ENCODE peak calls at places on chromosomes 7 and 10, in ten cellular contexts. One of them, this sample, is unnamed.

GRCh38 chr10:129386415-129387257 is 80.4 kb upstream of the MGMT start:
- DNase-seq in kidney tubule cell: no peak
- DNase-seq in testis: no peak
- DNase-seq in iris pigment epithelial cell: no peak
- DNase-seq in activated naive CD4-positive, alpha-beta T cell treated with anti-CD3 and anti-CD28 coated beads, Interleukin-2, amount 10 ng/mL, durations not matched to agents 7 days and 5 days: no peak
- DNase-seq in RPMI7951: no peak
- DNase-seq in AG09309: no peak
- DNase-seq in sigmoid colon: no peak
- DNase-seq in MCF 10A: peak
- DNase-seq in left ventricle myocardium inferior: no peak
- DNase-seq in this sample: no peak

GRCh38 chr10:129962092-129962494 is 2.0 kb downstream of the EBF3 start:
- DNase-seq in kidney tubule cell: no peak
- DNase-seq in testis: no peak
- DNase-seq in iris pigment epithelial cell: no peak
- DNase-seq in activated naive CD4-positive, alpha-beta T cell treated with anti-CD3 and anti-CD28 coated beads, Interleukin-2, amount 10 ng/mL, durations not matched to agents 7 days and 5 days: no peak
- DNase-seq in RPMI7951: no peak
- DNase-seq in AG09309: no peak
- DNase-seq in sigmoid colon: peak
- DNase-seq in MCF 10A: no peak
- DNase-seq in left ventricle myocardium inferior: no peak
- DNase-seq in this sample: peak

GRCh38 chr7:71193099-71193810 is 61.3 kb downstream of the GALNT17 start:
- DNase-seq in kidney tubule cell: no peak
- DNase-seq in testis: no peak
- DNase-seq in iris pigment epithelial cell: no peak
- DNase-seq in activated naive CD4-positive, alpha-beta T cell treated with anti-CD3 and anti-CD28 coated beads, Interleukin-2, amount 10 ng/mL, durations not matched to agents 7 days and 5 days: no peak
- DNase-seq in RPMI7951: no peak
- DNase-seq in AG09309: no peak
- DNase-seq in sigmoid colon: no peak
- DNase-seq in MCF 10A: no peak
- DNase-seq in left ventricle myocardium inferior: no peak
- DNase-seq in this sample: no peak

GRCh38 chr7:135320277-135320676 is 86.6 kb downstream of the STRA8 start:
- DNase-seq in kidney tubule cell: peak
- DNase-seq in testis: peak
- DNase-seq in iris pigment epithelial cell: peak
- DNase-seq in activated naive CD4-positive, alpha-beta T cell treated with anti-CD3 and anti-CD28 coated beads, Interleukin-2, amount 10 ng/mL, durations not matched to agents 7 days and 5 days: no peak
- DNase-seq in RPMI7951: peak
- DNase-seq in AG09309: peak
- DNase-seq in sigmoid colon: peak
- DNase-seq in MCF 10A: peak
- DNase-seq in left ventricle myocardium inferior: peak
- DNase-seq in this sample: peak

GRCh38 chr10:131242007-131242406 is 69.5 kb downstream of the TCERG1L start:
- DNase-seq in kidney tubule cell: peak
- DNase-seq in testis: peak
- DNase-seq in iris pigment epithelial cell: peak
- DNase-seq in activated naive CD4-positive, alpha-beta T cell treated with anti-CD3 and anti-CD28 coated beads, Interleukin-2, amount 10 ng/mL, durations not matched to agents 7 days and 5 days: peak
- DNase-seq in RPMI7951: no peak
- DNase-seq in AG09309: no peak
- DNase-seq in sigmoid colon: no peak
- DNase-seq in MCF 10A: no peak
- DNase-seq in left ventricle myocardium inferior: no peak
- DNase-seq in this sample: no peak

GRCh38 chr10:35413985-35414861 is 77.9 kb downstream of the CCNY start:
- DNase-seq in kidney tubule cell: peak
- DNase-seq in testis: no peak
- DNase-seq in iris pigment epithelial cell: peak
- DNase-seq in activated naive CD4-positive, alpha-beta T cell treated with anti-CD3 and anti-CD28 coated beads, Interleukin-2, amount 10 ng/mL, durations not matched to agents 7 days and 5 days: no peak
- DNase-seq in RPMI7951: no peak
- DNase-seq in AG09309: no peak
- DNase-seq in sigmoid colon: peak
- DNase-seq in MCF 10A: no peak
- DNase-seq in left ventricle myocardium inferior: no peak
- DNase-seq in this sample: peak

GRCh38 chr10:71391701-71392100 is 5.0 kb upstream of the CDH23 start:
- DNase-seq in kidney tubule cell: no peak
- DNase-seq in testis: no peak
- DNase-seq in iris pigment epithelial cell: no peak
- DNase-seq in activated naive CD4-positive, alpha-beta T cell treated with anti-CD3 and anti-CD28 coated beads, Interleukin-2, amount 10 ng/mL, durations not matched to agents 7 days and 5 days: no peak
- DNase-seq in RPMI7951: no peak
- DNase-seq in AG09309: no peak
- DNase-seq in sigmoid colon: no peak
- DNase-seq in MCF 10A: no peak
- DNase-seq in left ventricle myocardium inferior: no peak
- DNase-seq in this sample: no peak

GRCh38 chr7:104272767-104273384 is 55.5 kb upstream of the LHFPL3 start:
- DNase-seq in kidney tubule cell: peak
- DNase-seq in testis: no peak
- DNase-seq in iris pigment epithelial cell: peak
- DNase-seq in activated naive CD4-positive, alpha-beta T cell treated with anti-CD3 and anti-CD28 coated beads, Interleukin-2, amount 10 ng/mL, durations not matched to agents 7 days and 5 days: no peak
- DNase-seq in RPMI7951: peak
- DNase-seq in AG09309: peak
- DNase-seq in sigmoid colon: no peak
- DNase-seq in MCF 10A: peak
- DNase-seq in left ventricle myocardium inferior: no peak
- DNase-seq in this sample: peak

GRCh38 chr7:149690688-149691446 is 82.5 kb downstream of the ZNF467 start:
- DNase-seq in kidney tubule cell: peak
- DNase-seq in testis: peak
- DNase-seq in iris pigment epithelial cell: peak
- DNase-seq in activated naive CD4-positive, alpha-beta T cell treated with anti-CD3 and anti-CD28 coated beads, Interleukin-2, amount 10 ng/mL, durations not matched to agents 7 days and 5 days: no peak
- DNase-seq in RPMI7951: peak
- DNase-seq in AG09309: peak
- DNase-seq in sigmoid colon: peak
- DNase-seq in MCF 10A: peak
- DNase-seq in left ventricle myocardium inferior: peak
- DNase-seq in this sample: peak

GRCh38 chr10:25036381-25036780 is 20.0 kb downstream of the THNSL1 start:
- DNase-seq in kidney tubule cell: no peak
- DNase-seq in testis: no peak
- DNase-seq in iris pigment epithelial cell: no peak
- DNase-seq in activated naive CD4-positive, alpha-beta T cell treated with anti-CD3 and anti-CD28 coated beads, Interleukin-2, amount 10 ng/mL, durations not matched to agents 7 days and 5 days: no peak
- DNase-seq in RPMI7951: no peak
- DNase-seq in AG09309: no peak
- DNase-seq in sigmoid colon: no peak
- DNase-seq in MCF 10A: no peak
- DNase-seq in left ventricle myocardium inferior: no peak
- DNase-seq in this sample: no peak

GRCh38 chr10:50385610-50386009 is 134.3 kb upstream of the ASAH2 start:
- DNase-seq in kidney tubule cell: no peak
- DNase-seq in testis: peak
- DNase-seq in iris pigment epithelial cell: peak
- DNase-seq in activated naive CD4-positive, alpha-beta T cell treated with anti-CD3 and anti-CD28 coated beads, Interleukin-2, amount 10 ng/mL, durations not matched to agents 7 days and 5 days: no peak
- DNase-seq in RPMI7951: no peak
- DNase-seq in AG09309: no peak
- DNase-seq in sigmoid colon: no peak
- DNase-seq in MCF 10A: peak
- DNase-seq in left ventricle myocardium inferior: peak
- DNase-seq in this sample: peak

GRCh38 chr10:133528845-133529575 is 1.8 kb downstream of the CYP2E1 start:
- DNase-seq in kidney tubule cell: peak
- DNase-seq in testis: peak
- DNase-seq in iris pigment epithelial cell: peak
- DNase-seq in activated naive CD4-positive, alpha-beta T cell treated with anti-CD3 and anti-CD28 coated beads, Interleukin-2, amount 10 ng/mL, durations not matched to agents 7 days and 5 days: no peak
- DNase-seq in RPMI7951: no peak
- DNase-seq in AG09309: no peak
- DNase-seq in sigmoid colon: no peak
- DNase-seq in MCF 10A: no peak
- DNase-seq in left ventricle myocardium inferior: no peak
- DNase-seq in this sample: peak

GRCh38 chr10:129909080-129909479 is 55.0 kb downstream of the EBF3 start:
- DNase-seq in kidney tubule cell: no peak
- DNase-seq in testis: no peak
- DNase-seq in iris pigment epithelial cell: no peak
- DNase-seq in activated naive CD4-positive, alpha-beta T cell treated with anti-CD3 and anti-CD28 coated beads, Interleukin-2, amount 10 ng/mL, durations not matched to agents 7 days and 5 days: no peak
- DNase-seq in RPMI7951: no peak
- DNase-seq in AG09309: no peak
- DNase-seq in sigmoid colon: no peak
- DNase-seq in MCF 10A: no peak
- DNase-seq in left ventricle myocardium inferior: no peak
- DNase-seq in this sample: no peak

GRCh38 chr10:127068485-127068884 is 127.9 kb downstream of the INSYN2A start:
- DNase-seq in kidney tubule cell: no peak
- DNase-seq in testis: no peak
- DNase-seq in iris pigment epithelial cell: no peak
- DNase-seq in activated naive CD4-positive, alpha-beta T cell treated with anti-CD3 and anti-CD28 coated beads, Interleukin-2, amount 10 ng/mL, durations not matched to agents 7 days and 5 days: no peak
- DNase-seq in RPMI7951: no peak
- DNase-seq in AG09309: no peak
- DNase-seq in sigmoid colon: no peak
- DNase-seq in MCF 10A: no peak
- DNase-seq in left ventricle myocardium inferior: no peak
- DNase-seq in this sample: no peak

GRCh38 chr7:129557686-129558481 is 53.6 kb upstream of the NRF1 start:
- DNase-seq in kidney tubule cell: no peak
- DNase-seq in testis: no peak
- DNase-seq in iris pigment epithelial cell: no peak
- DNase-seq in activated naive CD4-positive, alpha-beta T cell treated with anti-CD3 and anti-CD28 coated beads, Interleukin-2, amount 10 ng/mL, durations not matched to agents 7 days and 5 days: no peak
- DNase-seq in RPMI7951: no peak
- DNase-seq in AG09309: no peak
- DNase-seq in sigmoid colon: no peak
- DNase-seq in MCF 10A: no peak
- DNase-seq in left ventricle myocardium inferior: no peak
- DNase-seq in this sample: no peak

GRCh38 chr10:24894728-24895127 is 57.7 kb downstream of the PRTFDC1 start:
- DNase-seq in kidney tubule cell: peak
- DNase-seq in testis: no peak
- DNase-seq in iris pigment epithelial cell: no peak
- DNase-seq in activated naive CD4-positive, alpha-beta T cell treated with anti-CD3 and anti-CD28 coated beads, Interleukin-2, amount 10 ng/mL, durations not matched to agents 7 days and 5 days: peak
- DNase-seq in RPMI7951: no peak
- DNase-seq in AG09309: no peak
- DNase-seq in sigmoid colon: no peak
- DNase-seq in MCF 10A: no peak
- DNase-seq in left ventricle myocardium inferior: no peak
- DNase-seq in this sample: no peak

GRCh38 chr10:38174341-38174740 is 80.2 kb downstream of the ZNF37A start:
- DNase-seq in kidney tubule cell: peak
- DNase-seq in testis: no peak
- DNase-seq in iris pigment epithelial cell: no peak
- DNase-seq in activated naive CD4-positive, alpha-beta T cell treated with anti-CD3 and anti-CD28 coated beads, Interleukin-2, amount 10 ng/mL, durations not matched to agents 7 days and 5 days: no peak
- DNase-seq in RPMI7951: no peak
- DNase-seq in AG09309: no peak
- DNase-seq in sigmoid colon: no peak
- DNase-seq in MCF 10A: no peak
- DNase-seq in left ventricle myocardium inferior: no peak
- DNase-seq in this sample: no peak

GRCh38 chr10:61605221-61605620 is 57.5 kb upstream of the CABCOCO1 start:
- DNase-seq in kidney tubule cell: no peak
- DNase-seq in testis: no peak
- DNase-seq in iris pigment epithelial cell: no peak
- DNase-seq in activated naive CD4-positive, alpha-beta T cell treated with anti-CD3 and anti-CD28 coated beads, Interleukin-2, amount 10 ng/mL, durations not matched to agents 7 days and 5 days: no peak
- DNase-seq in RPMI7951: no peak
- DNase-seq in AG09309: no peak
- DNase-seq in sigmoid colon: no peak
- DNase-seq in MCF 10A: no peak
- DNase-seq in left ventricle myocardium inferior: no peak
- DNase-seq in this sample: no peak

This sample was measured in choroid plexus epithelial cell.